ENCODE peak calls at places on chromosome 3, in eight cellular contexts. E, M, J, I, G, Z, B and C are unnamed samples.

GRCh38 chr3:130258532-130258952 is 86.9 kb upstream of the COL6A5 start:
- DNase-seq in E (no peak), M (no peak), J (no peak), I (no peak), G (no peak), Z (peak), B (peak), C (peak)

GRCh38 chr3:72295974-72296450 is 511.1 kb upstream of the PROK2 start:
- DNase-seq in E (no peak), M (no peak), J (no peak), I (no peak), G (no peak), Z (no peak), B (no peak), C (no peak)

GRCh38 chr3:39104961-39105686 is 2.3 kb downstream of the GORASP1 start:
- DNase-seq in E (no peak), M (no peak), J (no peak), I (no peak), G (no peak), Z (no peak), B (no peak), C (no peak)

GRCh38 chr3:147939425-147940196 is 530.4 kb downstream of the ZIC1 start:
- DNase-seq in E (no peak), M (no peak), J (no peak), I (no peak), G (no peak), Z (no peak), B (no peak), C (no peak)

GRCh38 chr3:138479355-138479964 is 45.0 kb downstream of the ESYT3 start:
- DNase-seq in E (no peak), M (no peak), J (no peak), I (no peak), G (no peak), Z (peak), B (peak), C (peak)

GRCh38 chr3:133941390-133941789 is 45.7 kb upstream of the RAB6B start:
- DNase-seq in E (no peak), M (no peak), J (peak), I (no peak), G (no peak), Z (peak), B (no peak), C (peak)

GRCh38 chr3:5054098-5054497 is 68.0 kb upstream of the ARL8B start:
- DNase-seq in E (no peak), M (no peak), J (peak), I (no peak), G (no peak), Z (no peak), B (no peak), C (no peak)

GRCh38 chr3:108820586-108820985 is 2.0 kb upstream of the TRAT1 start:
- DNase-seq in E (no peak), M (no peak), J (no peak), I (no peak), G (no peak), Z (no peak), B (no peak), C (no peak)

GRCh38 chr3:71304684-71305083 is 278.8 kb downstream of the FOXP1 start:
- DNase-seq in E (no peak), M (no peak), J (no peak), I (no peak), G (no peak), Z (no peak), B (peak), C (no peak)

GRCh38 chr3:123449986-123450474 is 1.1 kb upstream of the ADCY5 start:
- DNase-seq in E (no peak), M (no peak), J (no peak), I (no peak), G (no peak), Z (peak), B (no peak), C (peak)

GRCh38 chr3:102090646-102091045 is 241.3 kb downstream of the NFKBIZ start:
- DNase-seq in E (no peak), M (no peak), J (no peak), I (no peak), G (no peak), Z (no peak), B (no peak), C (peak)

GRCh38 chr3:101189786-101190185 is 130.6 kb downstream of the IMPG2 start:
- DNase-seq in E (no peak), M (no peak), J (no peak), I (no peak), G (no peak), Z (peak), B (peak), C (no peak)

GRCh38 chr3:84318273-84318809 is 640.4 kb upstream of the CADM2 start:
- DNase-seq in E (no peak), M (no peak), J (no peak), I (no peak), G (no peak), Z (no peak), B (no peak), C (no peak)